ENCODE peak calls at places on chromosomes 7 and 10, in seven cellular contexts. One of them, this sample, is unnamed.

GRCh38 chr10:118139321-118139720 is 92.6 kb upstream of the RAB11FIP2 start:
- DNase-seq in astrocyte: no peak
- DNase-seq in naive thymus-derived CD4-positive, alpha-beta T cell: no peak
- DNase-seq in CD4-positive, CD25-positive, alpha-beta regulatory T cell: no peak
- DNase-seq in caudate nucleus: no peak
- DNase-seq in K562: no peak
- DNase-seq in hepatocyte: no peak
- DNase-seq in this sample: peak; percentile 49

GRCh38 chr7:2202901-2203550 is 29.7 kb downstream of the MAD1L1 start:
- DNase-seq in caudate nucleus: peak; percentile 33
- DNase-seq in CD4-positive, CD25-positive, alpha-beta regulatory T cell: no peak
- DNase-seq in astrocyte: no peak
- DNase-seq in hepatocyte: no peak
- DNase-seq in naive thymus-derived CD4-positive, alpha-beta T cell: no peak
- DNase-seq in K562: no peak
- DNase-seq in this sample: no peak

GRCh38 chr7:44572771-44573170 is 937 bp downstream of the DDX56 start:
- DNase-seq in astrocyte: no peak
- DNase-seq in CD4-positive, CD25-positive, alpha-beta regulatory T cell: no peak
- DNase-seq in naive thymus-derived CD4-positive, alpha-beta T cell: no peak
- DNase-seq in hepatocyte: no peak
- DNase-seq in K562: no peak
- DNase-seq in caudate nucleus: no peak
- DNase-seq in this sample: no peak

GRCh38 chr7:66321283-66321682 is 116.1 kb downstream of the TPST1 start:
- DNase-seq in astrocyte: no peak
- DNase-seq in naive thymus-derived CD4-positive, alpha-beta T cell: no peak
- DNase-seq in hepatocyte: peak; percentile 43
- DNase-seq in CD4-positive, CD25-positive, alpha-beta regulatory T cell: no peak
- DNase-seq in caudate nucleus: no peak
- DNase-seq in K562: no peak
- DNase-seq in this sample: peak; percentile 45

GRCh38 chr7:4631664-4632171 is 50.4 kb upstream of the FOXK1 start:
- DNase-seq in caudate nucleus: peak; percentile 71
- DNase-seq in astrocyte: peak; percentile 83
- DNase-seq in hepatocyte: peak; percentile 93
- DNase-seq in K562: peak; percentile 76
- DNase-seq in CD4-positive, CD25-positive, alpha-beta regulatory T cell: no peak
- DNase-seq in naive thymus-derived CD4-positive, alpha-beta T cell: no peak
- DNase-seq in this sample: peak; percentile 89

GRCh38 chr10:71429929-71430328 is 33.2 kb downstream of the CDH23 start:
- DNase-seq in naive thymus-derived CD4-positive, alpha-beta T cell: no peak
- DNase-seq in K562: no peak
- DNase-seq in astrocyte: no peak
- DNase-seq in hepatocyte: no peak
- DNase-seq in CD4-positive, CD25-positive, alpha-beta regulatory T cell: no peak
- DNase-seq in caudate nucleus: no peak
- DNase-seq in this sample: no peak

GRCh38 chr7:107538001-107538400 is 25.7 kb downstream of the COG5 start:
- DNase-seq in naive thymus-derived CD4-positive, alpha-beta T cell: no peak
- DNase-seq in caudate nucleus: no peak
- DNase-seq in hepatocyte: no peak
- DNase-seq in astrocyte: no peak
- DNase-seq in K562: no peak
- DNase-seq in CD4-positive, CD25-positive, alpha-beta regulatory T cell: no peak
- DNase-seq in this sample: peak; percentile 60

GRCh38 chr10:69470463-69471163 is 19.3 kb downstream of the TSPAN15 start:
- DNase-seq in K562: no peak
- DNase-seq in CD4-positive, CD25-positive, alpha-beta regulatory T cell: no peak
- DNase-seq in hepatocyte: no peak
- DNase-seq in caudate nucleus: no peak
- DNase-seq in astrocyte: no peak
- DNase-seq in naive thymus-derived CD4-positive, alpha-beta T cell: no peak
- DNase-seq in this sample: no peak

GRCh38 chr10:131638481-131639278 is 262.1 kb upstream of the PPP2R2D start:
- DNase-seq in astrocyte: no peak
- DNase-seq in K562: no peak
- DNase-seq in CD4-positive, CD25-positive, alpha-beta regulatory T cell: no peak
- DNase-seq in caudate nucleus: no peak
- DNase-seq in naive thymus-derived CD4-positive, alpha-beta T cell: no peak
- DNase-seq in hepatocyte: no peak
- DNase-seq in this sample: no peak
- H3K27ac ChIP-seq in astrocyte: no peak overlapping the region
- H3K27ac ChIP-seq in K562: no peak overlapping the region
- H3K27ac ChIP-seq in CD4-positive, CD25-positive, alpha-beta regulatory T cell: no peak overlapping the region
- H3K27ac ChIP-seq in caudate nucleus: no peak overlapping the region
- H3K27ac ChIP-seq in naive thymus-derived CD4-positive, alpha-beta T cell: no peak overlapping the region
- H3K27ac ChIP-seq in hepatocyte: no peak overlapping the region
- H3K27ac ChIP-seq in this sample: no peak overlapping the region

GRCh38 chr10:37976880-37977203 is 395 bp upstream of the ZNF25 start:
- DNase-seq in astrocyte: no peak
- DNase-seq in K562: no peak
- DNase-seq in CD4-positive, CD25-positive, alpha-beta regulatory T cell: no peak
- DNase-seq in naive thymus-derived CD4-positive, alpha-beta T cell: no peak
- DNase-seq in hepatocyte: no peak
- DNase-seq in caudate nucleus: no peak
- DNase-seq in this sample: no peak
- H3K27ac ChIP-seq in astrocyte: no peak overlapping the region
- H3K27ac ChIP-seq in K562: no peak overlapping the region
- H3K27ac ChIP-seq in CD4-positive, CD25-positive, alpha-beta regulatory T cell: peak overlapping the region; percentile 95
- H3K27ac ChIP-seq in naive thymus-derived CD4-positive, alpha-beta T cell: peak overlapping the region; percentile 95
- H3K27ac ChIP-seq in hepatocyte: no peak overlapping the region
- H3K27ac ChIP-seq in caudate nucleus: peak overlapping the region; percentile 89
- H3K27ac ChIP-seq in this sample: no peak overlapping the region

DNA sequence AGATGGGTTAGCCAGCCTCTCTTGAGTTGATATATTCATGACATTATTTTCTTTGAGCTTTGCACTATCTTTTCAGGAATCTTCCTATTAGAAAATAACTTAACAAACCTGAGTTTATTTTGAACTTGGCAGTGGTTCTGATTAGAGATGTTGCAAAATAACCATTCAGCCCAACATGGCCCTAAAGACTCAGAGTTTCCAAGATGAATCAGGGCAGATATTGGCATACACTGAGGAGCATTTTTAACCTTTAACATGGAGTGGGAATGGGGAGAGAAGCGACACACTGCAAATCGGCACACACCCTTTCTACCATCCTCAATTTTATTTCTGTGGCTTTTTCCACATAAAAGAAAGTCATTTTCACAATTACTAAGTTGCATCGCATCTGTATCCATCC is 190.8 kb downstream of the TRIL start:
- DNase-seq in caudate nucleus: no peak
- DNase-seq in hepatocyte: no peak
- DNase-seq in CD4-positive, CD25-positive, alpha-beta regulatory T cell: no peak
- DNase-seq in naive thymus-derived CD4-positive, alpha-beta T cell: no peak
- DNase-seq in K562: no peak
- DNase-seq in astrocyte: peak; percentile 15
- DNase-seq in this sample: no peak
- H3K27ac ChIP-seq in caudate nucleus: no peak overlapping the region
- H3K27ac ChIP-seq in hepatocyte: no peak overlapping the region
- H3K27ac ChIP-seq in CD4-positive, CD25-positive, alpha-beta regulatory T cell: no peak overlapping the region
- H3K27ac ChIP-seq in naive thymus-derived CD4-positive, alpha-beta T cell: no peak overlapping the region
- H3K27ac ChIP-seq in K562: no peak overlapping the region
- H3K27ac ChIP-seq in astrocyte: no peak overlapping the region
- H3K27ac ChIP-seq in this sample: no peak overlapping the region

DNA sequence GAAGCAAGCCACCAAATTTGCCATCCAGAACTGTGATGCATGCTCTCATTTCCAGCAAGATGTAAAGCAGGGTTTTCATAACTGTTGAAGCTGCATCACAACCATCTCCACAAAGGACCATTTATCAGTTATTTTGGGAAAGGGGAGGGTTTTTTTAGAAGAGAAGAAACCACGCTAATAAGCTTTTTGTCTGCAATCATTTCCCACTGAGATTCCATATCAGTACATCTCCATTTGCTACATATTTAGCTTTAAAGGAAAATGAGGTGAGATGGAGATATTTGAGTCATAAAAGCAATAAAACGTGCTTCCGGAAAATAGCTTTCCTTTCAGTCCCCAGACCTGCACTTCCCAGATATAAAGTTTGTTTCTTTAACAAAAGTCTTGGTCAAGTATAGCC is 258.2 kb downstream of the FRMD4A start:
- DNase-seq in astrocyte: no peak
- DNase-seq in hepatocyte: no peak
- DNase-seq in naive thymus-derived CD4-positive, alpha-beta T cell: no peak
- DNase-seq in CD4-positive, CD25-positive, alpha-beta regulatory T cell: no peak
- DNase-seq in K562: no peak
- DNase-seq in caudate nucleus: no peak
- DNase-seq in this sample: no peak
- H3K27ac ChIP-seq in astrocyte: no peak overlapping the region
- H3K27ac ChIP-seq in hepatocyte: no peak overlapping the region
- H3K27ac ChIP-seq in naive thymus-derived CD4-positive, alpha-beta T cell: no peak overlapping the region
- H3K27ac ChIP-seq in CD4-positive, CD25-positive, alpha-beta regulatory T cell: no peak overlapping the region
- H3K27ac ChIP-seq in K562: no peak overlapping the region
- H3K27ac ChIP-seq in caudate nucleus: no peak overlapping the region
- H3K27ac ChIP-seq in this sample: no peak overlapping the region

GRCh38 chr10:12193193-12193592 is 2.5 kb downstream of the NUDT5 start:
- DNase-seq in K562: no peak
- DNase-seq in naive thymus-derived CD4-positive, alpha-beta T cell: no peak
- DNase-seq in astrocyte: peak; percentile 46
- DNase-seq in caudate nucleus: no peak
- DNase-seq in CD4-positive, CD25-positive, alpha-beta regulatory T cell: no peak
- DNase-seq in hepatocyte: no peak
- DNase-seq in this sample: no peak
- H3K27ac ChIP-seq in K562: no peak overlapping the region
- H3K27ac ChIP-seq in naive thymus-derived CD4-positive, alpha-beta T cell: no peak overlapping the region
- H3K27ac ChIP-seq in astrocyte: peak overlapping the region; percentile 3
- H3K27ac ChIP-seq in caudate nucleus: no peak overlapping the region
- H3K27ac ChIP-seq in CD4-positive, CD25-positive, alpha-beta regulatory T cell: no peak overlapping the region
- H3K27ac ChIP-seq in hepatocyte: no peak overlapping the region
- H3K27ac ChIP-seq in this sample: no peak overlapping the region

DNA sequence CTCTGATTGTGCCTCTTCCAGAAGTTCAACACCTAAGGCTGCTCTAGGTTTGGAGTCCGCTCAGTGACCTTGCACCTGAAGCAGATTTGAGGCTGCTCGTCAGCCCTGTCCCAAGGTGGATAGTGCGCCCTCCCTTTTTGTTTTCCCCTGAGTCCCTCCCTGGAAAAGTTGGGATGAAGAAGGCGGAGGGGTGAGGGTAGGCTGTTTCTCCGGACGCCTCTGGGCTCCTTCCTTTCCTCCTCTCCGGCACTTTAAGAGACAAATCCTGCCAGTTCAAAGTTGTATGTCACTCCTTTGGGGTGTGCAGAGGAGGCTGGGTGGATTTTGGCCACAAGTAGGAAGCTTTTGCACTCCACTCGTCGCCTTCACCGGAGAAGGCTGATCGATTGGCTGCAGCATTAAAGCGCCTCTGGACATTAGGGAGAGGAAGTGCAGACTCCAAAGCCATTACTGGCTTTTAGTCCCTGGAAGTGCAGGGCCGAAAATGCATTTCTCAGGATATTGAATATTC is 81.9 kb upstream of the PRKG1 start:
- DNase-seq in caudate nucleus: no peak
- DNase-seq in K562: no peak
- DNase-seq in CD4-positive, CD25-positive, alpha-beta regulatory T cell: no peak
- DNase-seq in astrocyte: no peak
- DNase-seq in hepatocyte: no peak
- DNase-seq in naive thymus-derived CD4-positive, alpha-beta T cell: no peak
- DNase-seq in this sample: no peak
- H3K27ac ChIP-seq in caudate nucleus: peak overlapping the region; percentile 39
- H3K27ac ChIP-seq in K562: no peak overlapping the region
- H3K27ac ChIP-seq in CD4-positive, CD25-positive, alpha-beta regulatory T cell: no peak overlapping the region
- H3K27ac ChIP-seq in astrocyte: peak overlapping the region; percentile 74
- H3K27ac ChIP-seq in hepatocyte: no peak overlapping the region
- H3K27ac ChIP-seq in naive thymus-derived CD4-positive, alpha-beta T cell: no peak overlapping the region
- H3K27ac ChIP-seq in this sample: no peak overlapping the region

DNA sequence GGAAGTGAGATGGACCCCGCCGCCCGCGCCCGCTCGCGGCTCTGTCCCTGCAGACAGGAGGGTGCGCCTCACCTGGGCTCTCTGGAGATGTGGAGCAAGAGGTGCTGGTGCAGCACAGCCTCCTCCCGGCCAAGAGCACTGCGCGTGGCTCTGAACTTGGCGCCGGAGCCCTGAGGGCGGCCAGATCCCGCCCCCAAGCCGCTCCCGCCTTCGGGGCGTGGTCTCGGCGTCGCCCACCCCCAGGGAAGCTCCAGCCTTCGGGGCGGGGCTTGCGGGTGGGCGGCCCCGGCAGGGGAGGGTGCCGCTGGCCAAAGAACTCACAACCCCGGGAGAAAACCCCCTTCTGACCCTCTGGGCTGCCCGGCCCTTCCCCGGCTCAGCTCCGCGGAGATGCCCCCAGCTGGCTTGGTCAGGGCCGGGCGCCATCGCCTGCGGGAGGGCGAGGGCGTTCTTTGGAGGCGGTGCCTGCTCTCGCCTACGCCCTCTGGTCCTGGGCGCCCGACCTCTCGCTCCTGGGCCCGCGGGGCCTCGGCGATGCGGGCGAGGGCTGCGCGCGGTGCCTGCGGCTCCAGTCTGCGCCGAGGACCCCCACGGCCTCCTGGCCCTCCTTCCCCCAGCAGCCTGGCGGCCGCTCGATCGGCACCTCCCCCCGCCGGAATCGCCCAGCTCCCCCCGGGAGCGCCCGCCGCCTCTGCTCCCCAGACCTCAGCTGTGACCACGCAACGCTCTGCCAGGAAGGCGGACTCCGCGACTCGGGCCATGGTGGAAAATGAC is at the start of gene ZNF488:
- DNase-seq in naive thymus-derived CD4-positive, alpha-beta T cell: peak; percentile 48
- DNase-seq in K562: peak; percentile 98
- DNase-seq in astrocyte: peak; percentile 38
- DNase-seq in CD4-positive, CD25-positive, alpha-beta regulatory T cell: peak; percentile 30
- DNase-seq in hepatocyte: peak; percentile 94
- DNase-seq in caudate nucleus: peak; percentile 92
- DNase-seq in this sample: peak; percentile 42
- H3K27ac ChIP-seq in naive thymus-derived CD4-positive, alpha-beta T cell: peak within 1 kb of the TSS; percentile 33
- H3K27ac ChIP-seq in K562: no peak within 1 kb of the TSS
- H3K27ac ChIP-seq in astrocyte: peak within 1 kb of the TSS; percentile 69
- H3K27ac ChIP-seq in CD4-positive, CD25-positive, alpha-beta regulatory T cell: no peak within 1 kb of the TSS
- H3K27ac ChIP-seq in hepatocyte: peak within 1 kb of the TSS; percentile 90
- H3K27ac ChIP-seq in caudate nucleus: peak within 1 kb of the TSS; percentile 81
- H3K27ac ChIP-seq in this sample: no peak within 1 kb of the TSS

DNA sequence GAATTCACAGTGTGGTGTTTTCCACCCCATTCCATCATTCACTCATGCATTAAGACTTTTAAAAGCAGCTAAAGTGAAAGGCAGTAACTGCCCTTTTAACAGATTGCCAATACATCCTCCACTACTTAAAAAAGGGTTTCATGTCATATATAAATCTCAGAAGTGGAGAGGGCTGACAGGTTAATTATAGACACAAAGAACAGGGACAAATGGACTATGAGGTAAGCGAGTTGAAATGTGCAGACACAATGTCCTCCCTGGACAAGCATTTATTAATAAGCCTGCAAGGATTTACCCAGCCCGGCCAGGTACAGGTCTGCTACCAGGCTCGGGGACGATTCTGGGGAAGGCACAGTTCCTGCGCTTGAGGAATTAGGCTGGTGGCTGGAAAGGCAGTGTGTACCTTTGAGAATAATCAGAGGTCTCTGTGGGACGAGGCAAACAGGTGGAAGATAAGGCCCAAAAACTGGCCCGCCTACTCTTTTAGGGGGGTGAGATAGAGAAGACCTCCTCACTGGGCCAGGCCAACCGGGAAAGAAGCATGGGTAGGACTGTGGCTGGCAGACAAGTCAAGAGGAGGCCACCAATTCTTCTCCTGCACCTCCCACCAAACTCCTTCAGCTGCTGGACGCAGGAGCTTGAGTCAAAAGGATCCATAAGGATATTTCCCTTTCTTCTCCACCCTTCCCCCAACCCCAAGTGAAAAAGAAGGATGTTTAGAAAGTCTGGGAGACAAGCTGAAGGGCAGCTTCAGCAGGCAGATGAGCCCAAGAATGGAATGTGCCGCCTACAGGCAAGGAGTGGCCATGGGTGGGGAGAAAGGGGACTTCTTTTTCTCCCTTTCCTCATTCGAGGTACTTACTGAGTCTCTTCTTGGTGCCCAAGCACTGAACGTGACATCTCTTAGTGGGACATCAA is 1.5 kb downstream of the PDLIM1 start:
- DNase-seq in caudate nucleus: no peak
- DNase-seq in hepatocyte: peak; percentile 56
- DNase-seq in naive thymus-derived CD4-positive, alpha-beta T cell: no peak
- DNase-seq in K562: peak; percentile 46
- DNase-seq in CD4-positive, CD25-positive, alpha-beta regulatory T cell: no peak
- DNase-seq in astrocyte: no peak
- DNase-seq in this sample: peak; percentile 72
- H3K27ac ChIP-seq in caudate nucleus: no peak overlapping the region
- H3K27ac ChIP-seq in hepatocyte: peak overlapping the region; percentile 92
- H3K27ac ChIP-seq in naive thymus-derived CD4-positive, alpha-beta T cell: no peak overlapping the region
- H3K27ac ChIP-seq in K562: peak overlapping the region; percentile 87
- H3K27ac ChIP-seq in CD4-positive, CD25-positive, alpha-beta regulatory T cell: no peak overlapping the region
- H3K27ac ChIP-seq in astrocyte: no peak overlapping the region
- H3K27ac ChIP-seq in this sample: peak overlapping the region; percentile 93